ENCODE peak calls at places on chromosomes 11 and 22, in nine cellular contexts. One of them, this sample, is unnamed.

GRCh38 chr11:132078677-132079076 is 708.3 kb downstream of the NTM start:
- DNase-seq in HEK293T: no peak
- DNase-seq in stimulated activated CD8-positive, alpha-beta memory T cell treated with anti-CD3 and anti-CD28 coated beads, Interleukin-12 subunit alpha, Interleukin-12 subunit beta, amount 100 ng/mL, for 4 hours: no peak
- DNase-seq in effector memory CD8-positive, alpha-beta T cell: no peak
- DNase-seq in type B pancreatic cell: no peak
- DNase-seq in nephron progenitor cell: no peak
- DNase-seq in iPS-NIHi11: no peak
- DNase-seq in fibroblast of mammary gland: no peak
- DNase-seq in RCC 7860: no peak
- DNase-seq in this sample: no peak

GRCh38 chr11:10622957-10623787 is 54.7 kb upstream of the LYVE1 start:
- DNase-seq in effector memory CD8-positive, alpha-beta T cell: peak; percentile 2
- DNase-seq in nephron progenitor cell: no peak
- DNase-seq in fibroblast of mammary gland: no peak
- DNase-seq in stimulated activated CD8-positive, alpha-beta memory T cell treated with anti-CD3 and anti-CD28 coated beads, Interleukin-12 subunit alpha, Interleukin-12 subunit beta, amount 100 ng/mL, for 4 hours: no peak
- DNase-seq in iPS-NIHi11: no peak
- DNase-seq in type B pancreatic cell: no peak
- DNase-seq in HEK293T: no peak
- DNase-seq in RCC 7860: no peak
- DNase-seq in this sample: no peak

GRCh38 chr11:109865558-109866186 is 227.5 kb upstream of the ZC3H12C start:
- DNase-seq in fibroblast of mammary gland: no peak
- DNase-seq in effector memory CD8-positive, alpha-beta T cell: no peak
- DNase-seq in type B pancreatic cell: no peak
- DNase-seq in stimulated activated CD8-positive, alpha-beta memory T cell treated with anti-CD3 and anti-CD28 coated beads, Interleukin-12 subunit alpha, Interleukin-12 subunit beta, amount 100 ng/mL, for 4 hours: no peak
- DNase-seq in nephron progenitor cell: no peak
- DNase-seq in iPS-NIHi11: no peak
- DNase-seq in HEK293T: no peak
- DNase-seq in RCC 7860: peak; percentile 15
- DNase-seq in this sample: peak; percentile 12

GRCh38 chr11:94964934-94965333 is 8.4 kb downstream of the CWC15 start:
- DNase-seq in RCC 7860: no peak
- DNase-seq in nephron progenitor cell: no peak
- DNase-seq in effector memory CD8-positive, alpha-beta T cell: no peak
- DNase-seq in iPS-NIHi11: no peak
- DNase-seq in fibroblast of mammary gland: no peak
- DNase-seq in stimulated activated CD8-positive, alpha-beta memory T cell treated with anti-CD3 and anti-CD28 coated beads, Interleukin-12 subunit alpha, Interleukin-12 subunit beta, amount 100 ng/mL, for 4 hours: no peak
- DNase-seq in type B pancreatic cell: no peak
- DNase-seq in HEK293T: no peak
- DNase-seq in this sample: no peak

GRCh38 chr11:128290106-128290840 is 297.1 kb downstream of the ETS1 start:
- DNase-seq in type B pancreatic cell: no peak
- DNase-seq in HEK293T: peak; percentile 62
- DNase-seq in iPS-NIHi11: peak; percentile 75
- DNase-seq in nephron progenitor cell: peak; percentile 58
- DNase-seq in RCC 7860: peak; percentile 55
- DNase-seq in stimulated activated CD8-positive, alpha-beta memory T cell treated with anti-CD3 and anti-CD28 coated beads, Interleukin-12 subunit alpha, Interleukin-12 subunit beta, amount 100 ng/mL, for 4 hours: peak; percentile 41
- DNase-seq in effector memory CD8-positive, alpha-beta T cell: peak; percentile 73
- DNase-seq in fibroblast of mammary gland: peak; percentile 88
- DNase-seq in this sample: peak; percentile 52

GRCh38 chr22:37782340-37783168 is 25.2 kb upstream of the GCAT start:
- DNase-seq in type B pancreatic cell: no peak
- DNase-seq in stimulated activated CD8-positive, alpha-beta memory T cell treated with anti-CD3 and anti-CD28 coated beads, Interleukin-12 subunit alpha, Interleukin-12 subunit beta, amount 100 ng/mL, for 4 hours: no peak
- DNase-seq in nephron progenitor cell: no peak
- DNase-seq in effector memory CD8-positive, alpha-beta T cell: no peak
- DNase-seq in iPS-NIHi11: no peak
- DNase-seq in fibroblast of mammary gland: peak; percentile 57
- DNase-seq in RCC 7860: peak; percentile 14
- DNase-seq in HEK293T: no peak
- DNase-seq in this sample: no peak

GRCh38 chr11:109016724-109017123 is 351.9 kb downstream of the DDX10 start:
- DNase-seq in effector memory CD8-positive, alpha-beta T cell: no peak
- DNase-seq in HEK293T: no peak
- DNase-seq in RCC 7860: no peak
- DNase-seq in stimulated activated CD8-positive, alpha-beta memory T cell treated with anti-CD3 and anti-CD28 coated beads, Interleukin-12 subunit alpha, Interleukin-12 subunit beta, amount 100 ng/mL, for 4 hours: no peak
- DNase-seq in nephron progenitor cell: no peak
- DNase-seq in type B pancreatic cell: no peak
- DNase-seq in iPS-NIHi11: no peak
- DNase-seq in fibroblast of mammary gland: no peak
- DNase-seq in this sample: no peak

GRCh38 chr11:94674005-94674491 is 94.1 kb upstream of the AMOTL1 start:
- DNase-seq in effector memory CD8-positive, alpha-beta T cell: no peak
- DNase-seq in fibroblast of mammary gland: no peak
- DNase-seq in type B pancreatic cell: peak; percentile 22
- DNase-seq in RCC 7860: no peak
- DNase-seq in stimulated activated CD8-positive, alpha-beta memory T cell treated with anti-CD3 and anti-CD28 coated beads, Interleukin-12 subunit alpha, Interleukin-12 subunit beta, amount 100 ng/mL, for 4 hours: no peak
- DNase-seq in nephron progenitor cell: no peak
- DNase-seq in iPS-NIHi11: no peak
- DNase-seq in HEK293T: no peak
- DNase-seq in this sample: no peak

GRCh38 chr11:1168256-1168655 is 10.5 kb downstream of the MUC5AC start:
- DNase-seq in effector memory CD8-positive, alpha-beta T cell: no peak
- DNase-seq in HEK293T: no peak
- DNase-seq in type B pancreatic cell: no peak
- DNase-seq in RCC 7860: no peak
- DNase-seq in stimulated activated CD8-positive, alpha-beta memory T cell treated with anti-CD3 and anti-CD28 coated beads, Interleukin-12 subunit alpha, Interleukin-12 subunit beta, amount 100 ng/mL, for 4 hours: no peak
- DNase-seq in fibroblast of mammary gland: no peak
- DNase-seq in iPS-NIHi11: peak; percentile 12
- DNase-seq in nephron progenitor cell: no peak
- DNase-seq in this sample: no peak

GRCh38 chr11:64292458-64293254 is 1.6 kb downstream of the KCNK4 start:
- DNase-seq in RCC 7860: no peak
- DNase-seq in type B pancreatic cell: no peak
- DNase-seq in iPS-NIHi11: peak; percentile 45
- DNase-seq in HEK293T: no peak
- DNase-seq in stimulated activated CD8-positive, alpha-beta memory T cell treated with anti-CD3 and anti-CD28 coated beads, Interleukin-12 subunit alpha, Interleukin-12 subunit beta, amount 100 ng/mL, for 4 hours: no peak
- DNase-seq in fibroblast of mammary gland: no peak
- DNase-seq in effector memory CD8-positive, alpha-beta T cell: no peak
- DNase-seq in nephron progenitor cell: peak; percentile 42
- DNase-seq in this sample: no peak

GRCh38 chr11:3050386-3051325 is 6.6 kb downstream of the CARS1 start:
- DNase-seq in iPS-NIHi11: no peak
- DNase-seq in RCC 7860: no peak
- DNase-seq in effector memory CD8-positive, alpha-beta T cell: no peak
- DNase-seq in type B pancreatic cell: no peak
- DNase-seq in HEK293T: no peak
- DNase-seq in nephron progenitor cell: no peak
- DNase-seq in stimulated activated CD8-positive, alpha-beta memory T cell treated with anti-CD3 and anti-CD28 coated beads, Interleukin-12 subunit alpha, Interleukin-12 subunit beta, amount 100 ng/mL, for 4 hours: no peak
- DNase-seq in fibroblast of mammary gland: no peak
- DNase-seq in this sample: no peak

GRCh38 chr11:110600322-110600721 is 111.9 kb downstream of the ARHGAP20 start:
- DNase-seq in fibroblast of mammary gland: no peak
- DNase-seq in RCC 7860: no peak
- DNase-seq in nephron progenitor cell: no peak
- DNase-seq in HEK293T: no peak
- DNase-seq in stimulated activated CD8-positive, alpha-beta memory T cell treated with anti-CD3 and anti-CD28 coated beads, Interleukin-12 subunit alpha, Interleukin-12 subunit beta, amount 100 ng/mL, for 4 hours: no peak
- DNase-seq in iPS-NIHi11: no peak
- DNase-seq in type B pancreatic cell: no peak
- DNase-seq in effector memory CD8-positive, alpha-beta T cell: no peak
- DNase-seq in this sample: no peak

GRCh38 chr11:40306938-40307548 is 1152.4 kb downstream of the LRRC4C start:
- DNase-seq in iPS-NIHi11: peak; percentile 64
- DNase-seq in effector memory CD8-positive, alpha-beta T cell: no peak
- DNase-seq in HEK293T: peak; percentile 16
- DNase-seq in RCC 7860: peak; percentile 29
- DNase-seq in fibroblast of mammary gland: peak; percentile 65
- DNase-seq in stimulated activated CD8-positive, alpha-beta memory T cell treated with anti-CD3 and anti-CD28 coated beads, Interleukin-12 subunit alpha, Interleukin-12 subunit beta, amount 100 ng/mL, for 4 hours: no peak
- DNase-seq in type B pancreatic cell: no peak
- DNase-seq in nephron progenitor cell: peak; percentile 24
- DNase-seq in this sample: no peak

GRCh38 chr11:76234704-76235232 is 28.5 kb upstream of the WNT11 start:
- DNase-seq in effector memory CD8-positive, alpha-beta T cell: no peak
- DNase-seq in stimulated activated CD8-positive, alpha-beta memory T cell treated with anti-CD3 and anti-CD28 coated beads, Interleukin-12 subunit alpha, Interleukin-12 subunit beta, amount 100 ng/mL, for 4 hours: no peak
- DNase-seq in RCC 7860: no peak
- DNase-seq in HEK293T: no peak
- DNase-seq in nephron progenitor cell: no peak
- DNase-seq in type B pancreatic cell: no peak
- DNase-seq in fibroblast of mammary gland: peak; percentile 71
- DNase-seq in iPS-NIHi11: no peak
- DNase-seq in this sample: no peak

GRCh38 chr11:70862093-70862492 is 390.3 kb downstream of the SHANK2 start:
- DNase-seq in type B pancreatic cell: no peak
- DNase-seq in stimulated activated CD8-positive, alpha-beta memory T cell treated with anti-CD3 and anti-CD28 coated beads, Interleukin-12 subunit alpha, Interleukin-12 subunit beta, amount 100 ng/mL, for 4 hours: no peak
- DNase-seq in iPS-NIHi11: no peak
- DNase-seq in RCC 7860: no peak
- DNase-seq in HEK293T: no peak
- DNase-seq in nephron progenitor cell: no peak
- DNase-seq in fibroblast of mammary gland: no peak
- DNase-seq in effector memory CD8-positive, alpha-beta T cell: no peak
- DNase-seq in this sample: no peak

GRCh38 chr22:32775957-32776356 is 25.5 kb upstream of the TIMP3 start:
- DNase-seq in nephron progenitor cell: no peak
- DNase-seq in HEK293T: no peak
- DNase-seq in type B pancreatic cell: no peak
- DNase-seq in stimulated activated CD8-positive, alpha-beta memory T cell treated with anti-CD3 and anti-CD28 coated beads, Interleukin-12 subunit alpha, Interleukin-12 subunit beta, amount 100 ng/mL, for 4 hours: no peak
- DNase-seq in effector memory CD8-positive, alpha-beta T cell: no peak
- DNase-seq in fibroblast of mammary gland: no peak
- DNase-seq in iPS-NIHi11: peak; percentile 38
- DNase-seq in RCC 7860: no peak
- DNase-seq in this sample: no peak

GRCh38 chr11:133900176-133901105 is 55.1 kb upstream of the SPATA19 start:
- DNase-seq in iPS-NIHi11: no peak
- DNase-seq in fibroblast of mammary gland: no peak
- DNase-seq in stimulated activated CD8-positive, alpha-beta memory T cell treated with anti-CD3 and anti-CD28 coated beads, Interleukin-12 subunit alpha, Interleukin-12 subunit beta, amount 100 ng/mL, for 4 hours: no peak
- DNase-seq in nephron progenitor cell: no peak
- DNase-seq in HEK293T: no peak
- DNase-seq in type B pancreatic cell: peak; percentile 13
- DNase-seq in effector memory CD8-positive, alpha-beta T cell: no peak
- DNase-seq in RCC 7860: no peak
- DNase-seq in this sample: peak; percentile 7

GRCh38 chr22:22827187-22827948 is 60.2 kb upstream of the IGLL5 start:
- DNase-seq in effector memory CD8-positive, alpha-beta T cell: no peak
- DNase-seq in nephron progenitor cell: no peak
- DNase-seq in iPS-NIHi11: no peak
- DNase-seq in fibroblast of mammary gland: no peak
- DNase-seq in RCC 7860: no peak
- DNase-seq in stimulated activated CD8-positive, alpha-beta memory T cell treated with anti-CD3 and anti-CD28 coated beads, Interleukin-12 subunit alpha, Interleukin-12 subunit beta, amount 100 ng/mL, for 4 hours: no peak
- DNase-seq in type B pancreatic cell: no peak
- DNase-seq in HEK293T: no peak
- DNase-seq in this sample: no peak

GRCh38 chr11:132048040-132048439 is 677.6 kb downstream of the NTM start:
- DNase-seq in HEK293T: no peak
- DNase-seq in type B pancreatic cell: no peak
- DNase-seq in nephron progenitor cell: no peak
- DNase-seq in iPS-NIHi11: no peak
- DNase-seq in RCC 7860: no peak
- DNase-seq in fibroblast of mammary gland: no peak
- DNase-seq in effector memory CD8-positive, alpha-beta T cell: no peak
- DNase-seq in stimulated activated CD8-positive, alpha-beta memory T cell treated with anti-CD3 and anti-CD28 coated beads, Interleukin-12 subunit alpha, Interleukin-12 subunit beta, amount 100 ng/mL, for 4 hours: no peak
- DNase-seq in this sample: no peak

GRCh38 chr11:70661763-70662501 is 263.6 kb downstream of the CTTN start:
- DNase-seq in type B pancreatic cell: no peak
- DNase-seq in iPS-NIHi11: peak; percentile 89
- DNase-seq in stimulated activated CD8-positive, alpha-beta memory T cell treated with anti-CD3 and anti-CD28 coated beads, Interleukin-12 subunit alpha, Interleukin-12 subunit beta, amount 100 ng/mL, for 4 hours: no peak
- DNase-seq in nephron progenitor cell: peak; percentile 54
- DNase-seq in HEK293T: no peak
- DNase-seq in effector memory CD8-positive, alpha-beta T cell: no peak
- DNase-seq in RCC 7860: no peak
- DNase-seq in fibroblast of mammary gland: peak; percentile 33
- DNase-seq in this sample: peak; percentile 60

GRCh38 chr22:32144875-32145274 is 14.2 kb downstream of the C22orf42 start:
- DNase-seq in effector memory CD8-positive, alpha-beta T cell: no peak
- DNase-seq in nephron progenitor cell: no peak
- DNase-seq in iPS-NIHi11: no peak
- DNase-seq in RCC 7860: no peak
- DNase-seq in type B pancreatic cell: no peak
- DNase-seq in fibroblast of mammary gland: no peak
- DNase-seq in stimulated activated CD8-positive, alpha-beta memory T cell treated with anti-CD3 and anti-CD28 coated beads, Interleukin-12 subunit alpha, Interleukin-12 subunit beta, amount 100 ng/mL, for 4 hours: no peak
- DNase-seq in HEK293T: no peak
- DNase-seq in this sample: no peak

GRCh38 chr11:2766166-2766565 is 66.4 kb upstream of the KCNQ1OT1 start:
- DNase-seq in RCC 7860: no peak
- DNase-seq in effector memory CD8-positive, alpha-beta T cell: no peak
- DNase-seq in stimulated activated CD8-positive, alpha-beta memory T cell treated with anti-CD3 and anti-CD28 coated beads, Interleukin-12 subunit alpha, Interleukin-12 subunit beta, amount 100 ng/mL, for 4 hours: no peak
- DNase-seq in nephron progenitor cell: no peak
- DNase-seq in iPS-NIHi11: no peak
- DNase-seq in type B pancreatic cell: peak; percentile 32
- DNase-seq in fibroblast of mammary gland: no peak
- DNase-seq in HEK293T: no peak
- DNase-seq in this sample: no peak

GRCh38 chr22:44924724-44925123 is 85.1 kb downstream of the PHF21B start:
- DNase-seq in effector memory CD8-positive, alpha-beta T cell: no peak
- DNase-seq in type B pancreatic cell: no peak
- DNase-seq in RCC 7860: no peak
- DNase-seq in nephron progenitor cell: no peak
- DNase-seq in iPS-NIHi11: no peak
- DNase-seq in fibroblast of mammary gland: peak; percentile 10
- DNase-seq in HEK293T: no peak
- DNase-seq in stimulated activated CD8-positive, alpha-beta memory T cell treated with anti-CD3 and anti-CD28 coated beads, Interleukin-12 subunit alpha, Interleukin-12 subunit beta, amount 100 ng/mL, for 4 hours: no peak
- DNase-seq in this sample: no peak